ENCODE peak calls at places on chromosomes 2 and 18, in nine cellular contexts. Y is lung; J is activated T-helper 1 cell treated with Interleukin-2 at 50 U/mL for 16 hours; M is activated naive CD8-positive, alpha-beta T cell treated with anti-CD3 and anti-CD28 coated beads, Interleukin-2, amount 50 U/mL, for 16 hours; S is GM13977; H is HFFc6; Z is NCI-H1105 treated with DMSO at 0.1 percent for 48 hours; Q is GM13976; N is fibroblast of lung. P is an unnamed sample.

GRCh38 chr2:118056165-118056534 is 32.1 kb upstream of the INSIG2 start:
- DNase-seq in H (no peak), J (no peak), S (no peak), Z (no peak), Q (peak; percentile 22), N (no peak), M (no peak), Y (no peak), P (no peak)

GRCh38 chr2:207129821-207130220 is 35.9 kb downstream of the KLF7 start:
- DNase-seq in J (no peak), Z (peak; percentile 62), Y (no peak), S (no peak), H (no peak), M (no peak), Q (no peak), N (no peak), P (no peak)

GRCh38 chr2:16625201-16625729 is 40.4 kb downstream of the CYRIA start:
- DNase-seq in N (no peak), M (no peak), Y (peak; percentile 48), Z (no peak), H (no peak), J (no peak), Q (no peak), S (no peak), P (peak; percentile 51)

GRCh38 chr2:160406591-160407392 is 86.8 kb downstream of the RBMS1 start:
- DNase-seq in H (peak; percentile 63), N (peak; percentile 84), S (peak; percentile 54), Q (peak; percentile 56), Z (peak; percentile 48), J (peak; percentile 57), Y (peak; percentile 56), M (peak; percentile 50), P (peak; percentile 61)

GRCh38 chr2:76599732-76600368 is 889.1 kb upstream of the GCFC2 start:
- DNase-seq in Q (peak; percentile 58), S (peak; percentile 65), J (no peak), Z (peak; percentile 83), H (peak; percentile 34), N (peak; percentile 64), Y (peak; percentile 46), M (no peak), P (peak; percentile 55)

GRCh38 chr18:25144835-25145234 is 207.1 kb downstream of the ZNF521 start:
- DNase-seq in J (no peak), H (peak; percentile 44), Z (no peak), N (peak; percentile 90), Q (no peak), S (no peak), Y (no peak), M (no peak), P (peak; percentile 47)

GRCh38 chr2:234964631-234965461 is 13.0 kb downstream of the SH3BP4 start:
- DNase-seq in S (no peak), J (no peak), N (peak; percentile 66), Y (no peak), Q (no peak), Z (no peak), M (no peak), H (peak; percentile 70), P (no peak)

GRCh38 chr2:20596193-20596972 is 54.5 kb downstream of the HS1BP3 start:
- DNase-seq in Y (no peak), H (no peak), J (no peak), Z (no peak), M (no peak), Q (no peak), N (no peak), S (no peak), P (no peak)

GRCh38 chr2:121530210-121530562 is 494 bp upstream of the RNU4ATAC start:
- DNase-seq in N (peak; percentile 81), H (peak; percentile 59), Z (peak; percentile 66), M (peak; percentile 9), Q (peak; percentile 83), S (no peak), J (no peak), Y (peak; percentile 74), P (peak; percentile 79)

GRCh38 chr2:41197781-41198180 is 745.9 kb upstream of the SLC8A1 start:
- DNase-seq in J (no peak), Z (no peak), Q (no peak), N (no peak), M (no peak), Y (no peak), S (no peak), H (no peak), P (no peak)

GRCh38 chr2:132037527-132038178 is 124.1 kb downstream of the ANKRD30BL start:
- DNase-seq in Z (peak; percentile 31), Y (no peak), M (no peak), S (peak; percentile 7), H (no peak), Q (peak; percentile 10), J (no peak), N (peak; percentile 13), P (peak; percentile 30)

GRCh38 chr18:21991081-21991534 is 178.3 kb upstream of the GATA6 start:
- DNase-seq in S (no peak), N (peak; percentile 32), Y (peak; percentile 42), H (no peak), M (no peak), J (no peak), Z (no peak), Q (no peak), P (no peak)

GRCh38 chr2:15142069-15142689 is 419.0 kb downstream of the NBAS start:
- DNase-seq in Y (no peak), M (peak; percentile 52), N (peak; percentile 9), S (peak; percentile 83), H (no peak), Q (peak; percentile 83), J (peak; percentile 35), Z (no peak), P (no peak)

GRCh38 chr2:11103984-11104793 is 51.1 kb upstream of the SLC66A3 start:
- DNase-seq in Y (no peak), Q (peak; percentile 60), Z (no peak), S (peak; percentile 62), N (no peak), J (no peak), M (no peak), H (no peak), P (no peak)

GRCh38 chr2:85703329-85703728 is 9.2 kb downstream of the GNLY start:
- DNase-seq in J (no peak), Q (no peak), H (no peak), Z (no peak), Y (no peak), S (no peak), N (no peak), M (no peak), P (no peak)

GRCh38 chr2:190607657-190608357 is 41.1 kb upstream of the NAB1 start:
- DNase-seq in Z (no peak), Y (no peak), H (no peak), Q (no peak), M (no peak), J (no peak), N (peak; percentile 89), S (no peak), P (no peak)

P was measured in heart left ventricle.